ENCODE peak calls at places on chromosomes 4 and X, in six cellular contexts. One of them, this sample, is unnamed.

GRCh38 chr4:118373614-118374255 is 20.9 kb upstream of the PRSS12 start:
- DNase-seq in choroid plexus epithelial cell: peak
- DNase-seq in lower leg skin: no peak
- DNase-seq in astrocyte of the spinal cord: peak
- DNase-seq in cardiac muscle cell: no peak
- DNase-seq in RWPE2: no peak
- DNase-seq in this sample: no peak

GRCh38 chrX:78945186-78945912 is at the start of gene P2RY10:
- DNase-seq in choroid plexus epithelial cell: no peak
- DNase-seq in lower leg skin: no peak
- DNase-seq in astrocyte of the spinal cord: no peak
- DNase-seq in cardiac muscle cell: no peak
- DNase-seq in RWPE2: no peak
- DNase-seq in this sample: no peak

GRCh38 chrX:42837747-42838146 is 59.8 kb upstream of the PPP1R2C start:
- DNase-seq in choroid plexus epithelial cell: no peak
- DNase-seq in lower leg skin: no peak
- DNase-seq in astrocyte of the spinal cord: no peak
- DNase-seq in cardiac muscle cell: no peak
- DNase-seq in RWPE2: no peak
- DNase-seq in this sample: no peak

GRCh38 chrX:8345473-8345872 is 119.2 kb upstream of the VCX3B start:
- DNase-seq in choroid plexus epithelial cell: no peak
- DNase-seq in lower leg skin: no peak
- DNase-seq in astrocyte of the spinal cord: peak
- DNase-seq in cardiac muscle cell: no peak
- DNase-seq in RWPE2: peak
- DNase-seq in this sample: peak

GRCh38 chr4:90536408-90536807 is 409.2 kb downstream of the CCSER1 start:
- DNase-seq in choroid plexus epithelial cell: no peak
- DNase-seq in lower leg skin: no peak
- DNase-seq in astrocyte of the spinal cord: no peak
- DNase-seq in cardiac muscle cell: no peak
- DNase-seq in RWPE2: no peak
- DNase-seq in this sample: no peak

GRCh38 chr4:74503580-74503979 is 58.6 kb downstream of the AREG start:
- DNase-seq in choroid plexus epithelial cell: peak
- DNase-seq in lower leg skin: no peak
- DNase-seq in astrocyte of the spinal cord: peak
- DNase-seq in cardiac muscle cell: peak
- DNase-seq in RWPE2: no peak
- DNase-seq in this sample: peak

GRCh38 chr4:95167809-95168208 is 381.0 kb downstream of the UNC5C start:
- DNase-seq in choroid plexus epithelial cell: no peak
- DNase-seq in lower leg skin: no peak
- DNase-seq in astrocyte of the spinal cord: no peak
- DNase-seq in cardiac muscle cell: peak
- DNase-seq in RWPE2: no peak
- DNase-seq in this sample: no peak

GRCh38 chr4:124537971-124538370 is 174.6 kb downstream of the ANKRD50 start:
- DNase-seq in choroid plexus epithelial cell: no peak
- DNase-seq in lower leg skin: no peak
- DNase-seq in astrocyte of the spinal cord: no peak
- DNase-seq in cardiac muscle cell: no peak
- DNase-seq in RWPE2: no peak
- DNase-seq in this sample: no peak

GRCh38 chrX:130091976-130092522 is 18.2 kb downstream of the ELF4 start:
- DNase-seq in choroid plexus epithelial cell: no peak
- DNase-seq in lower leg skin: peak
- DNase-seq in astrocyte of the spinal cord: no peak
- DNase-seq in cardiac muscle cell: no peak
- DNase-seq in RWPE2: no peak
- DNase-seq in this sample: no peak

GRCh38 chr4:158760866-158761265 is 8.0 kb upstream of the FNIP2 start:
- DNase-seq in choroid plexus epithelial cell: no peak
- DNase-seq in lower leg skin: no peak
- DNase-seq in astrocyte of the spinal cord: no peak
- DNase-seq in cardiac muscle cell: no peak
- DNase-seq in RWPE2: no peak
- DNase-seq in this sample: peak

GRCh38 chr4:169417629-169418282 is 147.0 kb upstream of the SH3RF1 start:
- DNase-seq in choroid plexus epithelial cell: no peak
- DNase-seq in lower leg skin: no peak
- DNase-seq in astrocyte of the spinal cord: peak
- DNase-seq in cardiac muscle cell: no peak
- DNase-seq in RWPE2: no peak
- DNase-seq in this sample: no peak

GRCh38 chr4:169416461-169416860 is 145.7 kb upstream of the SH3RF1 start:
- DNase-seq in choroid plexus epithelial cell: no peak
- DNase-seq in lower leg skin: no peak
- DNase-seq in astrocyte of the spinal cord: no peak
- DNase-seq in cardiac muscle cell: no peak
- DNase-seq in RWPE2: no peak
- DNase-seq in this sample: no peak

GRCh38 chr4:169412046-169412445 is 141.3 kb upstream of the SH3RF1 start:
- DNase-seq in choroid plexus epithelial cell: no peak
- DNase-seq in lower leg skin: no peak
- DNase-seq in astrocyte of the spinal cord: no peak
- DNase-seq in cardiac muscle cell: no peak
- DNase-seq in RWPE2: no peak
- DNase-seq in this sample: peak

GRCh38 chr4:169416997-169417396 is 146.2 kb upstream of the SH3RF1 start:
- DNase-seq in choroid plexus epithelial cell: no peak
- DNase-seq in lower leg skin: no peak
- DNase-seq in astrocyte of the spinal cord: peak
- DNase-seq in cardiac muscle cell: no peak
- DNase-seq in RWPE2: no peak
- DNase-seq in this sample: no peak

DNA sequence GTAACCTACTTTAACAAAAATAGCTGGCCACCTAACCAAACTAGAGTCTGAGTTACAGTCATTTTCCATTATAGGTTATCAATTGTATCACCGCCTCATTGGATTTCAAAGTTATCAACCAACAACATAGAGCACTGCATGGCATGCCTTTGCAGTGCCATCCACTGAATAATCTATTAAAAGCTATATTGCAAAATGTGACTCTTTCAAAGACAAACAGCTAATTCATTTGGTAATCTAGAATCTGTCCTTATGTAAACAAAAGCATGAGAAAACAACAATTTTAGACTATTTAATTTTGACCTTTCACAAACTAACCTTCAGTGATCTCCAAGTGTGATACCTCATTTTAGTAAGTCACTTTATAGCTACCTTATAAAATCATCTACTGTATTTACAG is 144.2 kb upstream of the SH3RF1 start:
- DNase-seq in choroid plexus epithelial cell: no peak
- DNase-seq in lower leg skin: no peak
- DNase-seq in astrocyte of the spinal cord: no peak
- DNase-seq in cardiac muscle cell: no peak
- DNase-seq in RWPE2: no peak
- DNase-seq in this sample: no peak
- TF ChIP-seq CTCF in choroid plexus epithelial cell: no peak
- TF ChIP-seq CTCF in lower leg skin: no peak
- TF ChIP-seq CTCF in astrocyte of the spinal cord: no peak
- TF ChIP-seq CTCF in cardiac muscle cell: no peak
- TF ChIP-seq CTCF in RWPE2: no peak
- TF ChIP-seq CTCF in this sample: no peak

DNA sequence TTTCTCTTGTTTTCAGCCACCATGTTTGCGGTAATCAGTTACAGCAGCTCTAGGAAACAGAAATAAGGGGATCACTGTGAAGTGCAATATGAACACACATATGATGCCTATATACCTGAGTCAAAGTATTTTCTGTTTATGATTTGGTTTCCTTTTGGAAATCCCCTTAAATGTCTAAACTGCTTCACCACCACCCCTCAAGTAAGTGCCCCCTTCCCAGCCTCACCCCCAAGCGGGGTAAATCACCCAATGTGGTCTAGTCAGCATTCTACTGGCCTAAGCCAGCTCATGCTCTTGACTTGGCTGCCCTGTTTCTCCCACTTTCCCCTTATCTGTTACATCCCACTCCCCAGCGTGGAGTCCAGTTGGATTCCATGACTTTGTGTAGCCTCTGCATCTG is 176.5 kb downstream of the QDPR start:
- DNase-seq in choroid plexus epithelial cell: no peak
- DNase-seq in lower leg skin: no peak
- DNase-seq in astrocyte of the spinal cord: no peak
- DNase-seq in cardiac muscle cell: no peak
- DNase-seq in RWPE2: no peak
- DNase-seq in this sample: no peak
- H3K4me3 ChIP-seq in choroid plexus epithelial cell: no peak
- H3K4me3 ChIP-seq in lower leg skin: no peak
- H3K4me3 ChIP-seq in astrocyte of the spinal cord: no peak
- H3K4me3 ChIP-seq in cardiac muscle cell: no peak
- H3K4me3 ChIP-seq in RWPE2: no peak
- H3K4me3 ChIP-seq in this sample: no peak

DNA sequence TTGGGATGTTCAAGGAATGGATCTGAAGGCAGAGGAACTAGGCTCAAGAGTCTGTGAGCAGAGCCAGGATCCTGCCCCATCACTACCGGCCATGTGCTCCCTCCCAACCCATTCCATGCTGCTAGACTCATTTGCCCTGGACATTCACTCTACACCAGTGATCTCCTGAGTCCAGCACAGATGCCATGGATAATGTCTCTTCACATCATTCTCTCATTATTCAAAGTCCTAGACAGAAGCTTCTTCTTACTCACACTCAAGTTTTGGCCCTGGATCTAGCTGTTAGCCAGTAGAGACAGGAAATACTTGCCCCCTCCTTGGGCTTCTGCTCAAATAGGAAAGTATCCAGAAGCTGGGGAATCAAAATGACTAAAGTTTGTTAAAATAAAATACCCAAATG is 266.8 kb upstream of the LDB2 start:
- DNase-seq in choroid plexus epithelial cell: no peak
- DNase-seq in lower leg skin: no peak
- DNase-seq in astrocyte of the spinal cord: no peak
- DNase-seq in cardiac muscle cell: no peak
- DNase-seq in RWPE2: no peak
- DNase-seq in this sample: no peak
- TF ChIP-seq CTCF in choroid plexus epithelial cell: no peak
- TF ChIP-seq CTCF in lower leg skin: no peak
- TF ChIP-seq CTCF in astrocyte of the spinal cord: no peak
- TF ChIP-seq CTCF in cardiac muscle cell: no peak
- TF ChIP-seq CTCF in RWPE2: no peak
- TF ChIP-seq CTCF in this sample: no peak

GRCh38 chr4:169658970-169659735 is 38.8 kb downstream of the CLCN3 start:
- DNase-seq in choroid plexus epithelial cell: peak
- DNase-seq in lower leg skin: no peak
- DNase-seq in astrocyte of the spinal cord: no peak
- DNase-seq in cardiac muscle cell: no peak
- DNase-seq in RWPE2: no peak
- DNase-seq in this sample: peak

GRCh38 chr4:169662226-169662625 is 41.8 kb downstream of the CLCN3 start:
- DNase-seq in choroid plexus epithelial cell: no peak
- DNase-seq in lower leg skin: no peak
- DNase-seq in astrocyte of the spinal cord: no peak
- DNase-seq in cardiac muscle cell: no peak
- DNase-seq in RWPE2: no peak
- DNase-seq in this sample: no peak

GRCh38 chr4:169659736-169660670 is 39.6 kb downstream of the CLCN3 start:
- DNase-seq in choroid plexus epithelial cell: peak
- DNase-seq in lower leg skin: peak
- DNase-seq in astrocyte of the spinal cord: peak
- DNase-seq in cardiac muscle cell: peak
- DNase-seq in RWPE2: peak
- DNase-seq in this sample: peak

GRCh38 chr4:169663402-169663801 is 43.0 kb downstream of the CLCN3 start:
- DNase-seq in choroid plexus epithelial cell: no peak
- DNase-seq in lower leg skin: no peak
- DNase-seq in astrocyte of the spinal cord: no peak
- DNase-seq in cardiac muscle cell: no peak
- DNase-seq in RWPE2: no peak
- DNase-seq in this sample: no peak

DNA sequence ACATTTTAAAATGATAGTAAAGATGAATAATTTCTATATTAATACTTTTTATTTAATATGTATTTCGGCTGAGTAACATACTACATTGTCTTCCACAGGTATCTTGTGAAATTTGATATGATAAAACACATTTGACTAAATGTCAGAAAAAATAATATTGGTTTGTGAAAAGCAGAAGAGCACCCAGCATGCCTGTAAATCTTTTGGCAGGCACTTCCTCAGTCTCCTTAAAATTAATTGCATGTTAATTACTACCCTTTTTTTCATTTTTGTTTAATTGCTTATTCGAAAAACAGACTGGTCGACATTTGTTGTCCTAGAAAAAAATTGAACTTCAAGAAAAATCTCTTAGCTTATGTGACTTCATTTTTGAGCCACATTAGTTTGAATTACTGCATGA is 40.6 kb downstream of the CLCN3 start:
- DNase-seq in choroid plexus epithelial cell: no peak
- DNase-seq in lower leg skin: no peak
- DNase-seq in astrocyte of the spinal cord: no peak
- DNase-seq in cardiac muscle cell: no peak
- DNase-seq in RWPE2: no peak
- DNase-seq in this sample: no peak
- H3K4me3 ChIP-seq in choroid plexus epithelial cell: peak
- H3K4me3 ChIP-seq in lower leg skin: no peak
- H3K4me3 ChIP-seq in astrocyte of the spinal cord: peak
- H3K4me3 ChIP-seq in cardiac muscle cell: peak
- H3K4me3 ChIP-seq in RWPE2: peak
- H3K4me3 ChIP-seq in this sample: peak

DNA sequence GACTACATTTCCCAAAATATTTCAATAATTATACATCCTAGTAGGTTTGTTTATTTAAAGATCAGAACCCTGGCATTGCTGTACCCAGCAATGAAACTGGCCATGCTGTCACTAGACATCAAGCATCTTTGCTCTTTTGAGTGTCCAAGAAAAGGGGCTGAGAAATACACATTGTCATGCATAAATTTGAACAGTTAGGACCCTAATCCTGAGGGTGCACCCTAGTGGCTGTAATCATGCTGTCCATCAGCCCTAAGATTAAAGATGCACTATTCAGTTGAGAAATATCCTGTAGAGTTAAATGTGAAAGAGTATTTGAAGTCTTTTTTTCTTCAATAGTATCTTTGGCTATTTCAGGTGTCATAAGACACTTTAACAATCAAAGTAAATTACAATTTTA is 108.8 kb downstream of the NFKB1 start:
- DNase-seq in choroid plexus epithelial cell: peak
- DNase-seq in lower leg skin: no peak
- DNase-seq in astrocyte of the spinal cord: no peak
- DNase-seq in cardiac muscle cell: peak
- DNase-seq in RWPE2: no peak
- DNase-seq in this sample: no peak
- TF ChIP-seq CTCF in choroid plexus epithelial cell: peak
- TF ChIP-seq CTCF in lower leg skin: no peak
- TF ChIP-seq CTCF in astrocyte of the spinal cord: peak
- TF ChIP-seq CTCF in cardiac muscle cell: peak
- TF ChIP-seq CTCF in RWPE2: peak
- TF ChIP-seq CTCF in this sample: peak

GRCh38 chr4:4867745-4868505 is 8.5 kb downstream of the MSX1 start:
- DNase-seq in choroid plexus epithelial cell: no peak
- DNase-seq in lower leg skin: no peak
- DNase-seq in astrocyte of the spinal cord: no peak
- DNase-seq in cardiac muscle cell: no peak
- DNase-seq in RWPE2: no peak
- DNase-seq in this sample: no peak
- H3K4me3 ChIP-seq in choroid plexus epithelial cell: no peak
- H3K4me3 ChIP-seq in lower leg skin: no peak
- H3K4me3 ChIP-seq in astrocyte of the spinal cord: no peak
- H3K4me3 ChIP-seq in cardiac muscle cell: no peak
- H3K4me3 ChIP-seq in RWPE2: no peak
- H3K4me3 ChIP-seq in this sample: no peak